ENCODE peak calls at places on chromosomes 2 and 18, in nine cellular contexts. R is nephron progenitor cell, O is Calu3, A is esophagus muscularis mucosa, S is neural crest cell, T is fibroblast of lung, Q is lower lobe of right lung, E is coronary artery, D is Peyer's patch. M is an unnamed sample.
A peak's percentile ranks its signal among the peaks of the same experiment; 100 is the strongest.

GRCh38 chr2:38499921-38500634 is 102.7 kb downstream of the HNRNPLL start:
- DNase-seq in S (no peak), O (no peak), Q (no peak), E (no peak), A (no peak), R (no peak), D (no peak), T (no peak), M (no peak)

GRCh38 chr18:58892536-58892935 is 27.9 kb downstream of the ZNF532 start:
- DNase-seq in R (no peak), T (no peak), A (no peak), S (no peak), D (no peak), E (no peak), Q (no peak), O (no peak), M (no peak)

GRCh38 chr2:204005940-204006721 is 69.6 kb downstream of the ICOS start:
- DNase-seq in D (no peak), A (no peak), S (no peak), O (no peak), T (no peak), Q (no peak), E (no peak), R (no peak), M (no peak)

GRCh38 chr2:100302585-100302892 is 19.8 kb downstream of the LONRF2 start:
- DNase-seq in T (no peak), O (no peak), D (no peak), A (no peak), Q (no peak), R (no peak), S (no peak), E (no peak), M (no peak)

GRCh38 chr2:121699421-121700328 is 37.0 kb downstream of the NIFK start:
- DNase-seq in R (no peak), S (no peak), Q (peak; percentile 69), O (peak; percentile 88), D (no peak), T (peak; percentile 53), A (no peak), E (no peak), M (no peak)

GRCh38 chr2:218400930-218401833 is 1.5 kb downstream of the CTDSP1 start:
- DNase-seq in T (no peak), O (no peak), R (peak; percentile 44), S (no peak), E (no peak), A (no peak), Q (peak; percentile 71), D (peak; percentile 79), M (no peak)

GRCh38 chr2:229314117-229314516 is 43.0 kb upstream of the PID1 start:
- DNase-seq in A (no peak), R (no peak), Q (no peak), T (peak; percentile 13), S (no peak), O (no peak), E (no peak), D (no peak), M (no peak)

GRCh38 chr2:71216501-71216900 is 10.4 kb downstream of the PAIP2B start:
- DNase-seq in E (no peak), D (no peak), T (no peak), A (no peak), Q (no peak), S (no peak), O (no peak), R (no peak), M (no peak)

GRCh38 chr2:218202266-218202665 is 14.7 kb upstream of the ARPC2 start:
- DNase-seq in S (no peak), R (no peak), T (peak; percentile 28), D (no peak), Q (no peak), A (no peak), O (no peak), E (no peak), M (no peak)

GRCh38 chr2:184554736-184555135 is 43.6 kb upstream of the ZNF804A start:
- DNase-seq in S (no peak), Q (no peak), E (no peak), R (no peak), D (no peak), T (no peak), O (no peak), A (no peak), M (no peak)

GRCh38 chr18:79607361-79607930 is 72.2 kb upstream of the CTDP1 start:
- DNase-seq in A (no peak), T (no peak), R (no peak), D (peak; percentile 26), S (no peak), O (no peak), Q (peak; percentile 38), E (peak; percentile 45), M (no peak)

GRCh38 chr18:79608535-79608934 is 71.1 kb upstream of the CTDP1 start:
- DNase-seq in A (no peak), R (no peak), S (no peak), O (no peak), Q (peak; percentile 31), D (peak; percentile 27), E (peak; percentile 68), T (no peak), M (no peak)

GRCh38 chr18:79606621-79607331 is 72.8 kb upstream of the CTDP1 start:
- DNase-seq in O (no peak), S (no peak), E (peak; percentile 60), D (peak; percentile 36), T (no peak), R (no peak), Q (peak; percentile 40), A (no peak), M (no peak)

GRCh38 chr18:79609021-79609461 is 70.6 kb upstream of the CTDP1 start:
- DNase-seq in Q (peak; percentile 15), E (peak; percentile 43), D (peak; percentile 42), S (no peak), O (no peak), R (no peak), T (no peak), A (no peak), M (no peak)

GRCh38 chr18:79608069-79608468 is 71.5 kb upstream of the CTDP1 start:
- DNase-seq in D (peak; percentile 11), Q (peak; percentile 14), E (peak; percentile 28), A (no peak), S (no peak), T (no peak), O (no peak), R (no peak), M (no peak)
- TF ChIP-seq CTCF in D (no peak), Q (no peak), E (no peak), A (no peak), S (no peak), T (no peak), O (no peak), R (no peak), M (no peak)

DNA sequence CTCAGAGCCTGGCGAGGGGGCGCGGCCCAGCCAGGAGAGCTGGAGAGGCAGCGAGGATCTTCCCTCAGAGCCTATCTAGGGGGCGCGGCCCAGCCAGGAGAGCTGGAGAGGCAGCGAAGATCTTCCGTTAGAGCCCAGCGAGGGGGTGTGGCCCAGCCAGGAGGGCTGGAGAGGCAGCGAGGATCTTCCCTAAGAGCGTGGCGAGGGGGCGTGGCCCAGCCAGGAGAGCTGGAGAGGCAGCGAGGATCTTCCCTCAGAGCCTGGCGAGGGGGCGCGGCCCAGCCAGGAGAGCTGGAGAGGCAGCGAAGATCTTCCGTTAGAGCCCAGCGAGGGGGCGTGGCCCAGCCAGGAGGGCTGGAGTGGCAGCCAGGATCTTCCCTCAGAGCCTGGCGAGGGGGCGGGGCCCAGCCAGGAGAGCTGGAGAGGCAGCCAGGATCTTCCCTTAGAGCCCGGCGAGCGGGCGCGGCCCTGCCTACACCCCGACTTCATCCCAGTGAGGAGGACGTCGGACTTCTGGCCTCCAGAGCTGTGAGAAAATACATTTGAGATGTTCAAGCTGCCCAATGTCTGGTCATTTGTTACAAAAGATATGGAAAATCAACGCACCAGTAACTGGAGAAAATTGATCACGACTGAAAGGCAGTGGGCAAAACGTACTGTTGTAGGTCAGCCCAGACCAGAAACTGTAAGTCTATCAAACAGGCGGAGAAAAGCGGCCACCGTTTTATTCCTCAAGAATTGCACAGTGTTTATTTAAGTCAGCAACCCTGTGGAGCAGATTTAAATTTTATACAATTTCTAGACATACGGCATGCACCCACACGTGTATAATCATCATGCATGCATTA is 63.5 kb upstream of the TMEM18 start:
- DNase-seq in D (peak; percentile 68), O (peak; percentile 74), A (peak; percentile 92), S (peak; percentile 88), T (peak; percentile 68), R (peak; percentile 99), Q (peak; percentile 75), E (peak; percentile 89), M (peak; percentile 92)
- TF ChIP-seq CTCF in D (no peak), O (no peak), A (no peak), S (no peak), T (no peak), R (no peak), Q (no peak), E (no peak), M (no peak)

GRCh38 chr2:177317857-177318256 is 53.3 kb upstream of the NFE2L2 start:
- DNase-seq in T (no peak), D (no peak), S (no peak), E (no peak), O (no peak), R (no peak), Q (no peak), A (no peak), M (no peak)

GRCh38 chr2:177316756-177317155 is 52.2 kb upstream of the NFE2L2 start:
- DNase-seq in T (no peak), Q (no peak), A (no peak), R (no peak), S (no peak), O (no peak), D (no peak), E (no peak), M (no peak)

GRCh38 chr2:177318613-177319012 is 54.1 kb upstream of the NFE2L2 start:
- DNase-seq in T (no peak), S (no peak), O (no peak), Q (no peak), R (no peak), E (no peak), D (no peak), A (no peak), M (no peak)

GRCh38 chr2:177315303-177315887 is 50.9 kb upstream of the NFE2L2 start:
- DNase-seq in Q (no peak), S (no peak), T (peak; percentile 46), R (no peak), D (no peak), O (no peak), A (no peak), E (no peak), M (no peak)

GRCh38 chr2:177317443-177317842 is 52.9 kb upstream of the NFE2L2 start:
- DNase-seq in Q (no peak), R (no peak), T (no peak), A (no peak), S (no peak), D (no peak), E (no peak), O (no peak), M (no peak)
- TF ChIP-seq CTCF in Q (no peak), R (no peak), T (no peak), A (no peak), S (peak; percentile 28), D (peak; percentile 28), E (no peak), O (no peak), M (peak; percentile 40)

DNA sequence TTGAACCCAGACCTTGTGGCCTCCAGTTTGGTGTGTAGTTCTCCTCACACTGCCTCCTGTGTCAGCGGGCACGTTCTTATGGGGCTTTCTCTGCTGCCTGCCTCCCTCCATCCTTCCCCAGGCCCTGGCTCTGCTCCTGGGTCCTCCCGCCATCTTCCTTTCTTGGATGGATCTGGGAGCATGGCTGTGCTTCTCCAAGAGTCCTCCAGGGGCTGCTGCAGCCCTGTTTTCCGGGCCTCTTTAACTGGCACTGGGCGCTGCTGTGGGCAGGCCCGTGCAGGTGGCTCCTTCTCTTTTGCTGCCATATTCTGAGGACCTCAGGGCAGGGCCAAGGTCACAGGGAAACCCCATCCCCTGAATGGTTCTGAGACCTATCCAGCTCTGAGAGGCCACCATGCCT is 17.8 kb downstream of the THNSL2 start:
- DNase-seq in Q (no peak), R (no peak), E (no peak), A (no peak), D (no peak), O (no peak), S (no peak), T (no peak), M (no peak)
- TF ChIP-seq CTCF in Q (no peak), R (peak; percentile 44), E (no peak), A (no peak), D (no peak), O (no peak), S (peak; percentile 38), T (no peak), M (peak; percentile 39)

M was measured in type B pancreatic cell.